ENCODE peak calls at places on chromosomes 13 and 19, in five cellular contexts. N is activated CD8-positive, alpha-beta memory T cell treated with anti-CD3 and anti-CD28 coated beads for 1 hour; H is pons; T is psoas muscle; R is NCI-H1436. P is an unnamed sample.

GRCh38 chr13:30033681-30034447 is 183.4 kb upstream of the UBL3 start:
- DNase-seq in N (no peak), H (peak; percentile 70), T (no peak), R (no peak), P (no peak)

GRCh38 chr19:15508035-15508710 is at the start of gene CYP4F22:
- DNase-seq in N (no peak), H (no peak), T (no peak), R (no peak), P (no peak)

GRCh38 chr19:21604941-21605548 is 99.6 kb downstream of the ZNF429 start:
- DNase-seq in N (no peak), H (no peak), T (peak; percentile 56), R (no peak), P (no peak)

GRCh38 chr13:99124046-99124400 is 76.6 kb upstream of the UBAC2 start:
- DNase-seq in N (no peak), H (no peak), T (no peak), R (no peak), P (no peak)

GRCh38 chr13:20713751-20714150 is 10.3 kb downstream of the IL17D start:
- DNase-seq in N (no peak), H (no peak), T (peak; percentile 75), R (no peak), P (no peak)

GRCh38 chr13:67230774-67231480 is 791 bp upstream of the PCDH9 start:
- DNase-seq in N (peak; percentile 3), H (no peak), T (peak; percentile 77), R (no peak), P (peak; percentile 12)

GRCh38 chr13:29969286-29969685 is 118.9 kb upstream of the UBL3 start:
- DNase-seq in N (no peak), H (no peak), T (no peak), R (no peak), P (no peak)

GRCh38 chr19:35414442-35414841 is 33.6 kb upstream of the FFAR2 start:
- DNase-seq in N (no peak), H (no peak), T (no peak), R (no peak), P (no peak)

GRCh38 chr19:32910874-32911273 is 41.3 kb upstream of the SLC7A9 start:
- DNase-seq in N (no peak), H (no peak), T (no peak), R (no peak), P (no peak)

GRCh38 chr13:73722120-73722519 is 412.1 kb downstream of the KLF12 start:
- DNase-seq in N (no peak), H (peak; percentile 26), T (no peak), R (no peak), P (no peak)

GRCh38 chr13:30943881-30944280 is 11.4 kb downstream of the TEX26 start:
- DNase-seq in N (no peak), H (no peak), T (no peak), R (no peak), P (no peak)

GRCh38 chr13:52652980-52653303 is 306 bp downstream of the SUGT1 start:
- DNase-seq in N (no peak), H (no peak), T (no peak), R (no peak), P (no peak)

GRCh38 chr19:21463449-21464105 is 41.8 kb upstream of the ZNF429 start:
- DNase-seq in N (no peak), H (no peak), T (peak; percentile 58), R (no peak), P (no peak)

P was measured in central memory CD4-positive, alpha-beta T cell.